ENCODE peak calls at places on chromosomes 4 and X, in four cellular contexts. G is iPS DF 6.9, R is sigmoid colon, L is heart left ventricle. M is an unnamed sample. For H3K4me1, the result is how much of the 10 kb centered on the place peaks cover.

GRCh38 chr4:8597791-8598190 is 5.2 kb downstream of the CPZ start:
- DNase-seq in G (no peak), R (no peak), L (no peak), M (peak)

GRCh38 chrX:11386001-11386523 is 92.8 kb downstream of the AMELX start:
- DNase-seq in R (no peak), G (no peak), L (no peak), M (no peak)

GRCh38 chr4:8560265-8561047 is 19.7 kb upstream of the GPR78 start:
- DNase-seq in G (no peak), L (no peak), R (no peak), M (no peak)

GRCh38 chrX:28120076-28120475 is 138.8 kb upstream of the DCAF8L1 start:
- DNase-seq in L (no peak), R (no peak), G (no peak), M (no peak)

GRCh38 chr4:14749910-14750309 is 252.4 kb upstream of the CPEB2 start:
- DNase-seq in G (no peak), L (no peak), R (peak), M (peak)

GRCh38 chr4:98150092-98150761 is 7.0 kb upstream of the STPG2 start:
- DNase-seq in G (no peak), R (no peak), L (no peak), M (no peak)

GRCh38 chr4:85717847-85718246 is 242.9 kb downstream of the ARHGAP24 start:
- DNase-seq in R (no peak), L (no peak), G (no peak), M (no peak)

GRCh38 chr4:85457752-85458467 is 17.0 kb upstream of the ARHGAP24 start:
- DNase-seq in L (no peak), G (no peak), R (no peak), M (no peak)

GRCh38 chr4:183832776-183833450 is 72.2 kb upstream of the STOX2 start:
- DNase-seq in L (no peak), R (no peak), G (no peak), M (no peak)

GRCh38 chrX:13009844-13010243 is 34.6 kb downstream of the FAM9C start:
- DNase-seq in L (no peak), R (no peak), G (no peak), M (no peak)

GRCh38 chr4:184649971-184650855 is 675 bp downstream of the PRIMPOL start:
- DNase-seq in L (no peak), R (peak), G (no peak), M (no peak)

GRCh38 chrX:33211356-33212254 is at the start of gene DMD:
- DNase-seq in L (peak), R (peak), G (no peak), M (no peak)

GRCh38 chr4:82489987-82490386 is 59.6 kb downstream of the ENOPH1 start:
- DNase-seq in L (no peak), G (no peak), R (no peak), M (no peak)

GRCh38 chr4:116122131-116122530 is 963.2 kb downstream of the TRAM1L1 start:
- DNase-seq in L (no peak), R (no peak), G (no peak), M (no peak)

GRCh38 chrX:77087529-77088169 is 359.5 kb upstream of the FGF16 start:
- DNase-seq in G (no peak), R (no peak), L (no peak), M (peak)

GRCh38 chrX:1443496-1444075 is 9.1 kb downstream of the ASMTL start:
- DNase-seq in L (peak), R (peak), G (no peak), M (peak)

GRCh38 chr4:153789741-153790651 is 1.1 kb upstream of the SFRP2 start:
- DNase-seq in L (no peak), G (peak), R (peak), M (no peak)
- H3K4me3 ChIP-seq in L (no peak), G (peak), R (peak), M (no peak)

DNA sequence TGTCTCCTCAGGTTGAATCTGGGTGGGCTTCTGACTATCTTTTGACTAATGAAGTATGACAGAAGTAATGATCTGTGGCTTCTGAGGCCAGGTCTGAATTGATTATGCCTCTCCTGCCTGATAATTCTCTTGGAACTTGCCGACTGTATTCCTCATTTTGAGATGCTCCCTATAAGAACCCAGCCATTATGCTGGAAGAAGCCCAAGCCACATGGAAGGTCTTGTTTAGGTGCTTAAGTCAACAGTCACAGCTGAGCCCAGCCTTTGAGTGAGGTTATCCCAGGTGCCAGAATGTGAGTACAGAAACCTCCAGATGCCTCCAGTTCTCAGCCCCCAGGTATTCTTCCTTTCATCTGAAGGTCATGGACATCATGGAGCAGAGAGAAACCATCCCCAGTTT is 456.6 kb downstream of the IL15 start:
- DNase-seq in L (no peak), R (no peak), G (no peak), M (no peak)
- H3K4me1 ChIP-seq in L (under half), R (under half), G (under half), M (under half)

DNA sequence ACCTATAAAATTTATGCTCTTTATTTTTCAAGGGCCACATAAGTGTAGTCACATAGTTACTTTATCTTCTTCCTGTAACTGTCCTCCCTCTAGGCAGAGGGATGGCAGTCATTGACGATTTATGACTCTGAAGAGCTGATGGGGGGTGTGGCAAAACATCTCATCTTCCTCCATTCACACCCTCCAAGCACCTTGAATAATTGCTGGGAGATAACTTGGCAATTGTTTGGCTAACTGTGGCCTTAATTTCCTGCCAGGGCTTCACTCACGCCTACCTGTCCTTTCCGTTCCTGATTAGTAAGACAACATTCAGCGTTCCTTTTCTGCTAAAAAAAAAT is 329.2 kb downstream of the ARHGAP10 start:
- DNase-seq in G (no peak), R (no peak), L (no peak), M (no peak)
- H3K4me3 ChIP-seq in G (no peak), R (no peak), L (no peak), M (no peak)

GRCh38 chr4:38384962-38385285 is 279.1 kb upstream of the KLF3 start:
- DNase-seq in L (no peak), R (no peak), G (no peak), M (no peak)
- H3K4me1 ChIP-seq in L (under half), R (under half), G (under half), M (under half)

GRCh38 chr4:151859646-151860045 is 98.8 kb upstream of the GATB start:
- DNase-seq in L (no peak), G (no peak), R (no peak), M (no peak)

GRCh38 chr4:151854731-151855130 is 93.9 kb upstream of the GATB start:
- DNase-seq in L (no peak), R (no peak), G (no peak), M (no peak)

GRCh38 chr4:151860561-151861093 is 99.8 kb upstream of the GATB start:
- DNase-seq in G (no peak), L (no peak), R (no peak), M (no peak)

GRCh38 chr4:151855747-151856146 is 94.9 kb upstream of the GATB start:
- DNase-seq in L (no peak), G (no peak), R (no peak), M (no peak)

GRCh38 chr4:151857368-151857767 is 96.6 kb upstream of the GATB start:
- DNase-seq in R (no peak), G (no peak), L (no peak), M (no peak)
- H3K4me3 ChIP-seq in R (no peak), G (no peak), L (peak), M (no peak)

GRCh38 chr4:40193578-40193977 is 3.3 kb upstream of the RHOH start:
- DNase-seq in R (no peak), L (no peak), G (no peak), M (no peak)
- H3K4me1 ChIP-seq in R (under half), L (under half), G (under half), M (under half)